ENCODE peak calls at places on chromosomes 2 and 18, in eight cellular contexts. Y, U, I, Z, E, T, C and A are unnamed samples.

GRCh38 chr2:234421-234820 is 29.4 kb downstream of the SH3YL1 start:
- DNase-seq in Y (no peak), U (no peak), I (no peak), Z (no peak), E (no peak), T (no peak), C (no peak), A (no peak)

GRCh38 chr2:172196768-172197322 is 94.1 kb upstream of the DLX2 start:
- DNase-seq in Y (no peak), U (peak), I (no peak), Z (no peak), E (peak), T (peak), C (peak), A (no peak)

GRCh38 chr2:108607706-108608301 is 73.5 kb downstream of the LIMS1 start:
- DNase-seq in Y (no peak), U (no peak), I (peak), Z (peak), E (no peak), T (peak), C (peak), A (no peak)

GRCh38 chr2:170321526-170321925 is 143.6 kb downstream of the MYO3B start:
- DNase-seq in Y (no peak), U (no peak), I (no peak), Z (no peak), E (no peak), T (no peak), C (no peak), A (no peak)

GRCh38 chr2:237922641-237923361 is 44.0 kb upstream of the UBE2F start:
- DNase-seq in Y (peak), U (no peak), I (no peak), Z (no peak), E (no peak), T (peak), C (no peak), A (no peak)

GRCh38 chr18:55539240-55539639 is 48.8 kb downstream of the TCF4 start:
- DNase-seq in Y (no peak), U (no peak), I (no peak), Z (no peak), E (no peak), T (no peak), C (peak), A (no peak)

GRCh38 chr2:15754703-15755099 is 163.0 kb downstream of the DDX1 start:
- DNase-seq in Y (no peak), U (no peak), I (no peak), Z (no peak), E (no peak), T (no peak), C (no peak), A (no peak)

GRCh38 chr2:209556354-209556961 is 132.6 kb downstream of the MAP2 start:
- DNase-seq in Y (no peak), U (no peak), I (no peak), Z (peak), E (no peak), T (peak), C (peak), A (no peak)

GRCh38 chr18:47075098-47075883 is 39.9 kb upstream of the ELOA2 start:
- DNase-seq in Y (no peak), U (no peak), I (no peak), Z (no peak), E (no peak), T (peak), C (no peak), A (no peak)

GRCh38 chr2:163467206-163467605 is 268.6 kb downstream of the FIGN start:
- DNase-seq in Y (no peak), U (no peak), I (no peak), Z (peak), E (no peak), T (peak), C (no peak), A (no peak)

GRCh38 chr2:62423883-62424458 is 82.0 kb downstream of the TMEM17 start:
- DNase-seq in Y (no peak), U (no peak), I (no peak), Z (peak), E (no peak), T (no peak), C (no peak), A (no peak)

GRCh38 chr2:9282713-9283112 is 76.1 kb downstream of the ASAP2 start:
- DNase-seq in Y (no peak), U (no peak), I (no peak), Z (peak), E (no peak), T (no peak), C (no peak), A (no peak)

GRCh38 chr18:8368490-8369217 is 240.6 kb upstream of the RAB12 start:
- DNase-seq in Y (no peak), U (no peak), I (no peak), Z (no peak), E (no peak), T (no peak), C (no peak), A (no peak)

GRCh38 chr2:122263746-122264145 is 508.3 kb downstream of the TSN start:
- DNase-seq in Y (no peak), U (peak), I (no peak), Z (no peak), E (no peak), T (no peak), C (peak), A (no peak)

GRCh38 chr18:903703-904102 is 968 bp upstream of the ADCYAP1 start:
- DNase-seq in Y (peak), U (peak), I (peak), Z (no peak), E (no peak), T (peak), C (peak), A (no peak)

GRCh38 chr2:89833780-89834117 is 1142.3 kb downstream of the RPIA start:
- DNase-seq in Y (no peak), U (no peak), I (no peak), Z (no peak), E (no peak), T (no peak), C (no peak), A (no peak)

GRCh38 chr18:79203017-79203605 is 133.9 kb downstream of the ATP9B start:
- DNase-seq in Y (no peak), U (peak), I (no peak), Z (no peak), E (no peak), T (peak), C (peak), A (no peak)

GRCh38 chr2:726158-726557 is 49.0 kb upstream of the TMEM18 start:
- DNase-seq in Y (no peak), U (no peak), I (no peak), Z (no peak), E (no peak), T (no peak), C (no peak), A (no peak)

GRCh38 chr2:99066075-99066557 is 75.4 kb upstream of the C2orf15 start:
- DNase-seq in Y (no peak), U (peak), I (no peak), Z (peak), E (peak), T (peak), C (peak), A (peak)